ENCODE peak calls at places on chromosomes 7 and 10, in four cellular contexts. G is ovary, U is H54, N is NCI-H1092. X is an unnamed sample.
A peak's percentile ranks its signal among the peaks of the same experiment; 100 is the strongest.

GRCh38 chr7:2757904-2758672 is 70.1 kb downstream of the AMZ1 start:
- DNase-seq in G (peak; percentile 49), U (peak; percentile 82), N (peak; percentile 7), X (peak; percentile 47)

GRCh38 chr10:69908071-69908470 is 106.4 kb downstream of the COL13A1 start:
- DNase-seq in G (no peak), U (no peak), N (no peak), X (no peak)

GRCh38 chr10:74738985-74739567 is 87.3 kb upstream of the KAT6B start:
- DNase-seq in G (no peak), U (no peak), N (no peak), X (peak; percentile 28)

GRCh38 chr10:55750458-55750857 is 610.6 kb downstream of the ZWINT start:
- DNase-seq in G (no peak), U (no peak), N (no peak), X (no peak)

GRCh38 chr7:36119005-36119711 is 33.9 kb upstream of the EEPD1 start:
- DNase-seq in G (no peak), U (peak; percentile 54), N (no peak), X (no peak)

GRCh38 chr10:90066435-90066834 is 365.0 kb downstream of the KIF20B start:
- DNase-seq in G (no peak), U (no peak), N (no peak), X (no peak)

GRCh38 chr10:118798186-118798811 is 43.5 kb upstream of the CACUL1 start:
- DNase-seq in G (no peak), U (peak; percentile 81), N (no peak), X (no peak)

GRCh38 chr10:116272497-116273221 is at the start of gene GFRA1:
- DNase-seq in G (peak; percentile 22), U (no peak), N (peak; percentile 9), X (no peak)

GRCh38 chr7:98826811-98827231 is 43.0 kb downstream of the TMEM130 start:
- DNase-seq in G (no peak), U (no peak), N (peak; percentile 96), X (peak; percentile 32)

GRCh38 chr7:76369011-76369410 is 10.2 kb upstream of the YWHAG start:
- DNase-seq in G (no peak), U (no peak), N (no peak), X (no peak)

GRCh38 chr7:128164955-128165670 is 76.0 kb upstream of the LEP start:
- DNase-seq in G (no peak), U (no peak), N (no peak), X (no peak)

GRCh38 chr10:33134011-33134751 is 176.2 kb upstream of the ITGB1 start:
- DNase-seq in G (no peak), U (no peak), N (no peak), X (no peak)

GRCh38 chr7:134891262-134892001 is 94.9 kb upstream of the AGBL3 start:
- DNase-seq in G (peak; percentile 78), U (peak; percentile 61), N (no peak), X (peak; percentile 96)

X was measured in testis.